ENCODE peak calls at places on chromosome 3, in ten cellular contexts. B is NCI-H1092 treated with DMSO at 0.1 percent for 48 hours; D is cardiac muscle cell; N is NCI-H2029; A is endothelial cell; J is activated naive CD4-positive, alpha-beta T cell treated with anti-CD3 and anti-CD28 coated beads for 36 hours; F is HepG2; L is left lung; C is hepatocyte; O is activated T-cell treated with anti-CD3 and anti-CD28 coated beads, Interleukin-2, amount 50 U/mL, for 72 hours. Q is an unnamed sample.

GRCh38 chr3:76026379-76026778 is 241.0 kb upstream of the ZNF717 start:
- DNase-seq in B (no peak), D (no peak), N (no peak), A (no peak), J (no peak), F (no peak), L (no peak), C (no peak), O (no peak), Q (no peak)

GRCh38 chr3:25897019-25897418 is 107.1 kb downstream of the OXSM start:
- DNase-seq in B (peak), D (peak), N (no peak), A (peak), J (peak), F (peak), L (no peak), C (peak), O (no peak), Q (no peak)

GRCh38 chr3:162428192-162428591 is 931.6 kb downstream of the OTOL1 start:
- DNase-seq in B (no peak), D (no peak), N (no peak), A (no peak), J (no peak), F (no peak), L (no peak), C (no peak), O (no peak), Q (no peak)

GRCh38 chr3:29871087-29871486 is 590.2 kb downstream of the RBMS3 start:
- DNase-seq in B (no peak), D (no peak), N (no peak), A (no peak), J (no peak), F (no peak), L (no peak), C (no peak), O (no peak), Q (no peak)

GRCh38 chr3:104856743-104857142 is 510.0 kb upstream of the ALCAM start:
- DNase-seq in B (no peak), D (no peak), N (no peak), A (no peak), J (no peak), F (no peak), L (no peak), C (no peak), O (no peak), Q (no peak)

GRCh38 chr3:124676236-124676635 is 54.0 kb upstream of the UMPS start:
- DNase-seq in B (no peak), D (no peak), N (no peak), A (no peak), J (no peak), F (no peak), L (no peak), C (no peak), O (no peak), Q (no peak)

GRCh38 chr3:176313426-176313825 is 883.9 kb downstream of the TBL1XR1 start:
- DNase-seq in B (no peak), D (no peak), N (no peak), A (no peak), J (no peak), F (no peak), L (no peak), C (no peak), O (no peak), Q (no peak)

GRCh38 chr3:111012388-111013248 is 59.0 kb upstream of the NECTIN3 start:
- DNase-seq in B (no peak), D (peak), N (no peak), A (peak), J (peak), F (peak), L (no peak), C (peak), O (peak), Q (no peak)

GRCh38 chr3:52017467-52018065 is 21.9 kb upstream of the RPL29 start:
- DNase-seq in B (no peak), D (no peak), N (no peak), A (no peak), J (no peak), F (no peak), L (no peak), C (no peak), O (no peak), Q (no peak)

GRCh38 chr3:49219132-49219531 is 47.7 kb downstream of the KLHDC8B start:
- DNase-seq in B (no peak), D (no peak), N (no peak), A (no peak), J (no peak), F (no peak), L (no peak), C (no peak), O (no peak), Q (no peak)

GRCh38 chr3:61926913-61927312 is 365.5 kb downstream of the PTPRG start:
- DNase-seq in B (no peak), D (no peak), N (no peak), A (no peak), J (no peak), F (no peak), L (no peak), C (no peak), O (no peak), Q (no peak)

GRCh38 chr3:108907194-108907593 is 46.5 kb downstream of the GUCA1C start:
- DNase-seq in B (no peak), D (no peak), N (no peak), A (no peak), J (no peak), F (no peak), L (no peak), C (no peak), O (no peak), Q (no peak)

GRCh38 chr3:76551739-76552138 is 488.2 kb upstream of the ROBO2 start:
- DNase-seq in B (peak), D (no peak), N (no peak), A (no peak), J (no peak), F (no peak), L (no peak), C (no peak), O (no peak), Q (no peak)

Q was measured in pancreas.